ENCODE peak calls at places on chromosomes 16 and 17, in six cellular contexts. Q is GM03348, A is heart right ventricle, X is NB4, D is D341Med, P is NCI-H146. B is an unnamed sample.

GRCh38 chr16:56931253-56931768 is 631 bp upstream of the HERPUD1 start:
- DNase-seq in A (no peak), P (no peak), D (no peak), X (no peak), Q (no peak), B (no peak)

GRCh38 chr17:49224198-49224996 is 6.2 kb downstream of the PHOSPHO1 start:
- DNase-seq in A (peak), Q (no peak), P (peak), X (no peak), D (peak), B (no peak)

GRCh38 chr17:327296-327695 is 25.3 kb downstream of the RPH3AL start:
- DNase-seq in P (no peak), Q (no peak), D (no peak), A (no peak), X (no peak), B (no peak)

GRCh38 chr16:87712184-87712822 is 53.5 kb downstream of the KLHDC4 start:
- DNase-seq in P (no peak), Q (no peak), X (no peak), A (no peak), D (no peak), B (no peak)

GRCh38 chr17:42428141-42428944 is 5.3 kb upstream of the CAVIN1 start:
- DNase-seq in X (peak), A (no peak), Q (peak), D (peak), P (peak), B (peak)

GRCh38 chr17:81693491-81694360 is 9.4 kb upstream of the MRPL12 start:
- DNase-seq in X (no peak), A (no peak), P (no peak), Q (no peak), D (peak), B (no peak)

GRCh38 chr17:44687752-44688151 is 1.8 kb downstream of the CCDC43 start:
- DNase-seq in D (no peak), X (no peak), A (no peak), Q (no peak), P (no peak), B (no peak)

GRCh38 chr16:64590516-64590915 is 531.3 kb downstream of the CDH11 start:
- DNase-seq in A (no peak), Q (peak), X (no peak), P (no peak), D (no peak), B (no peak)

GRCh38 chr16:50769-51591 is 2.4 kb downstream of the POLR3K start:
- DNase-seq in X (no peak), D (no peak), A (no peak), Q (no peak), P (peak), B (no peak)

GRCh38 chr17:13792314-13792713 is 190.6 kb upstream of the HS3ST3A1 start:
- DNase-seq in P (no peak), X (no peak), Q (peak), D (no peak), A (no peak), B (no peak)

GRCh38 chr17:5011928-5012327 is 14.2 kb downstream of the KIF1C start:
- DNase-seq in P (no peak), A (no peak), D (no peak), X (no peak), Q (peak), B (no peak)

GRCh38 chr17:12591336-12591735 is 74.4 kb upstream of the MYOCD start:
- DNase-seq in Q (no peak), X (no peak), A (no peak), D (no peak), P (no peak), B (no peak)

GRCh38 chr17:73476890-73477350 is 165.1 kb upstream of the CDC42EP4 start:
- DNase-seq in P (peak), D (no peak), X (no peak), Q (no peak), A (peak), B (no peak)

GRCh38 chr16:50856991-50857390 is 115.1 kb downstream of the CYLD start:
- DNase-seq in D (no peak), P (no peak), Q (no peak), X (no peak), A (no peak), B (no peak)

GRCh38 chr16:21159281-21159951 is 942 bp downstream of the LDAF1 start:
- DNase-seq in Q (peak), P (no peak), A (peak), D (no peak), X (peak), B (peak)

GRCh38 chr16:15509593-15510520 is 75.5 kb downstream of the BMERB1 start:
- DNase-seq in A (no peak), P (no peak), D (peak), X (peak), Q (peak), B (no peak)

GRCh38 chr17:67993998-67994361 is 2.3 kb downstream of the C17orf58 start:
- DNase-seq in P (peak), A (no peak), D (peak), Q (no peak), X (no peak), B (no peak)

GRCh38 chr17:48612854-48613691 is 2.0 kb downstream of the HOXB8 start:
- DNase-seq in A (no peak), D (peak), P (no peak), X (peak), Q (peak), B (no peak)

GRCh38 chr17:81020767-81021497 is 14.0 kb upstream of the BAIAP2 start:
- DNase-seq in Q (peak), P (no peak), A (peak), X (no peak), D (peak), B (no peak)

GRCh38 chr17:55402374-55402773 is 19.3 kb downstream of the MMD start:
- DNase-seq in Q (no peak), D (no peak), P (no peak), A (no peak), X (no peak), B (no peak)

GRCh38 chr17:72110953-72111339 is 9.9 kb upstream of the SOX9 start:
- DNase-seq in D (no peak), P (no peak), X (no peak), A (no peak), Q (no peak), B (no peak)

GRCh38 chr17:47184671-47185070 is 4.4 kb downstream of the CDC27 start:
- DNase-seq in X (no peak), D (no peak), P (no peak), Q (peak), A (no peak), B (no peak)

GRCh38 chr17:30235386-30236296 is at the start of gene SLC6A4:
- DNase-seq in Q (peak), X (no peak), A (no peak), P (peak), D (peak), B (no peak)

B was measured in neural crest cell.